ENCODE peak calls at places on chromosomes 16 and 17, in five cellular contexts. One of them, this sample, is unnamed.

GRCh38 chr17:17528696-17529652 is 32.8 kb upstream of the RASD1 start:
- ATAC-seq in Panc1: peak; percentile 45
- ATAC-seq in HepG2: peak; percentile 83
- ATAC-seq in K562: no peak
- ATAC-seq in GM12878: no peak
- ATAC-seq in this sample: no peak

GRCh38 chr16:47732806-47733150 is 271.6 kb downstream of the PHKB start:
- ATAC-seq in HepG2: no peak
- ATAC-seq in GM12878: no peak
- ATAC-seq in K562: no peak
- ATAC-seq in Panc1: no peak
- ATAC-seq in this sample: no peak

GRCh38 chr17:58330544-58330996 is 2.0 kb upstream of the TSPOAP1 start:
- ATAC-seq in Panc1: no peak
- ATAC-seq in HepG2: no peak
- ATAC-seq in K562: peak; percentile 1
- ATAC-seq in GM12878: no peak
- ATAC-seq in this sample: no peak

GRCh38 chr17:21075739-21076085 is 32.9 kb upstream of the USP22 start:
- ATAC-seq in K562: no peak
- ATAC-seq in HepG2: no peak
- ATAC-seq in GM12878: no peak
- ATAC-seq in Panc1: no peak
- ATAC-seq in this sample: no peak

GRCh38 chr17:57915532-57915931 is 39.7 kb downstream of the CUEDC1 start:
- ATAC-seq in K562: no peak
- ATAC-seq in Panc1: no peak
- ATAC-seq in GM12878: no peak
- ATAC-seq in HepG2: no peak
- ATAC-seq in this sample: no peak

GRCh38 chr17:35931794-35932419 is 1.3 kb upstream of the RDM1 start:
- ATAC-seq in GM12878: no peak
- ATAC-seq in Panc1: no peak
- ATAC-seq in K562: peak; percentile 34
- ATAC-seq in HepG2: no peak
- ATAC-seq in this sample: no peak

GRCh38 chr16:55271945-55272513 is 52.0 kb upstream of the IRX6 start:
- ATAC-seq in HepG2: no peak
- ATAC-seq in GM12878: no peak
- ATAC-seq in Panc1: no peak
- ATAC-seq in K562: no peak
- ATAC-seq in this sample: no peak

GRCh38 chr16:64089697-64090096 is 1032.2 kb downstream of the CDH11 start:
- ATAC-seq in HepG2: peak; percentile 86
- ATAC-seq in GM12878: peak; percentile 66
- ATAC-seq in K562: no peak
- ATAC-seq in Panc1: no peak
- ATAC-seq in this sample: no peak

GRCh38 chr17:62300697-62301096 is 79.7 kb upstream of the EFCAB3 start:
- ATAC-seq in GM12878: no peak
- ATAC-seq in K562: no peak
- ATAC-seq in HepG2: no peak
- ATAC-seq in Panc1: no peak
- ATAC-seq in this sample: no peak

DNA sequence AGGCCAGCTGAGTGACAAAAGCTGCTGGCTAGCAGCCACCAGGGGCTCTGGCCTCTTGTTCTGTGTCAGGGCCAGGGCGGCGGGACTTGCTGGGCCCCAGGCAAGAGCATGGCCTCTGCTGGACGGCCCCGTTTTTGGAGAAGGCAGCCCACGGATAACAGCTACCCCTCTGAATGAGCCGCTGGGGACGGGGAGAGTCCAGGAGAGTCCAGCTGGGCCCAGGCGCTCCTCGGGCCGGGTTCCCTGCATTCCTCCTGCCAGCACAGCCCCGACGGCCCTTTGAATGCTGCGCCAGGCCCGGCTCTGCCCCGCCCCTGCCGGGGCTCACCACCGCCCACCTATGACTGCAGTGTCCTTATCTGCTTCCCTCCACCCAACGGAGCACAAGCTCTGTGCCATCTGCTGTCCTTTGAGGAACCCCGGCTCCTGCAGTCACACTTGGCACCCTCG is 33.4 kb downstream of the SLC7A5 start:
- ATAC-seq in K562: no peak
- ATAC-seq in Panc1: no peak
- ATAC-seq in GM12878: no peak
- ATAC-seq in HepG2: no peak
- ATAC-seq in this sample: no peak
- H3K4me3 ChIP-seq in K562: no peak overlapping the region
- H3K4me3 ChIP-seq in Panc1: no peak overlapping the region
- H3K4me3 ChIP-seq in GM12878: no peak overlapping the region
- H3K4me3 ChIP-seq in HepG2: no peak overlapping the region
- H3K4me3 ChIP-seq in this sample: no peak overlapping the region

GRCh38 chr17:7219812-7220592 is at the start of the genes ACADVL and DLG4:
- ATAC-seq in HepG2: peak; percentile 85
- ATAC-seq in K562: peak; percentile 88
- ATAC-seq in GM12878: peak; percentile 86
- ATAC-seq in Panc1: peak; percentile 73
- ATAC-seq in this sample: peak; percentile 89

GRCh38 chr17:7219434-7219811 is 213 bp downstream of the DLG4 start:
- ATAC-seq in GM12878: no peak
- ATAC-seq in HepG2: no peak
- ATAC-seq in K562: no peak
- ATAC-seq in Panc1: no peak
- ATAC-seq in this sample: no peak

GRCh38 chr17:7221281-7222092 is 1.7 kb downstream of the ACADVL start:
- ATAC-seq in Panc1: no peak
- ATAC-seq in K562: no peak
- ATAC-seq in GM12878: no peak
- ATAC-seq in HepG2: no peak
- ATAC-seq in this sample: no peak

GRCh38 chr17:7222093-7222971 is 2.6 kb downstream of the ACADVL start:
- ATAC-seq in K562: no peak
- ATAC-seq in HepG2: no peak
- ATAC-seq in GM12878: no peak
- ATAC-seq in Panc1: no peak
- ATAC-seq in this sample: no peak

GRCh38 chr17:7220593-7221280 is 999 bp downstream of the ACADVL start:
- ATAC-seq in Panc1: peak; percentile 47
- ATAC-seq in GM12878: peak; percentile 80
- ATAC-seq in HepG2: peak; percentile 47
- ATAC-seq in K562: peak; percentile 23
- ATAC-seq in this sample: no peak
- TF ChIP-seq POLR2AphosphoS5 in Panc1: peak; percentile 79
- TF ChIP-seq POLR2AphosphoS5 in GM12878: no peak
- TF ChIP-seq POLR2AphosphoS5 in HepG2: no peak
- TF ChIP-seq POLR2AphosphoS5 in K562: no peak
- TF ChIP-seq POLR2AphosphoS5 in this sample: no peak

GRCh38 chr17:78466786-78467715 is 88.6 kb downstream of the PGS1 start:
- ATAC-seq in Panc1: no peak
- ATAC-seq in HepG2: peak; percentile 66
- ATAC-seq in GM12878: no peak
- ATAC-seq in K562: no peak
- ATAC-seq in this sample: no peak
- H3K27ac ChIP-seq in Panc1: no peak overlapping the region
- H3K27ac ChIP-seq in HepG2: no peak overlapping the region
- H3K27ac ChIP-seq in GM12878: no peak overlapping the region
- H3K27ac ChIP-seq in K562: no peak overlapping the region
- H3K27ac ChIP-seq in this sample: no peak overlapping the region

GRCh38 chr17:75844530-75845057 is 390 bp upstream of the UNC13D start:
- ATAC-seq in K562: peak; percentile 24
- ATAC-seq in Panc1: peak; percentile 77
- ATAC-seq in HepG2: peak; percentile 25
- ATAC-seq in GM12878: peak; percentile 54
- ATAC-seq in this sample: peak; percentile 33
- H3K4me3 ChIP-seq in K562: peak overlapping the region; percentile 69
- H3K4me3 ChIP-seq in Panc1: no peak overlapping the region
- H3K4me3 ChIP-seq in HepG2: peak overlapping the region; percentile 84
- H3K4me3 ChIP-seq in GM12878: peak overlapping the region; percentile 77
- H3K4me3 ChIP-seq in this sample: no peak overlapping the region